ENCODE peak calls at places on chromosome X, in six cellular contexts. C is ecto neural progenitor cell, L is mesothelial cell of epicardium, Y is NCI-H1436 treated with DMSO at 0.1 percent for 48 hours, A is DMS79, T is anterior cingulate cortex. S is an unnamed sample.

GRCh38 chrX:29648161-29648560 is 567.2 kb upstream of the MAGEB2 start:
- DNase-seq in C (no peak), L (no peak), Y (no peak), A (no peak), T (no peak), S (no peak)

GRCh38 chrX:101485212-101486064 is at the start of gene ARMCX4:
- DNase-seq in Y (peak; percentile 69), C (peak; percentile 81), L (peak; percentile 64), T (peak; percentile 41), A (peak; percentile 64), S (peak; percentile 53)

GRCh38 chrX:132651411-132652086 is 162.7 kb upstream of the MBNL3 start:
- DNase-seq in C (no peak), L (no peak), A (no peak), Y (no peak), T (no peak), S (no peak)

GRCh38 chrX:39772057-39772832 is 325.5 kb downstream of the BCOR start:
- DNase-seq in A (no peak), C (no peak), T (no peak), L (no peak), Y (no peak), S (no peak)

GRCh38 chrX:129872524-129872923 is 28.8 kb upstream of the ZDHHC9 start:
- DNase-seq in T (no peak), L (no peak), Y (no peak), C (no peak), A (no peak), S (no peak)

GRCh38 chrX:47179928-47180255 is 13.7 kb upstream of the UBA1 start:
- DNase-seq in L (no peak), C (no peak), Y (no peak), T (no peak), A (no peak), S (no peak)

GRCh38 chrX:107677909-107678308 is 49.6 kb downstream of the PRPS1 start:
- DNase-seq in A (no peak), Y (no peak), T (no peak), C (no peak), L (no peak), S (no peak)

GRCh38 chrX:50067435-50068292 is 133.1 kb downstream of the AKAP4 start:
- DNase-seq in A (peak; percentile 32), C (peak; percentile 64), Y (peak; percentile 83), T (peak; percentile 18), L (peak; percentile 40), S (peak; percentile 1)

GRCh38 chrX:1392376-1393130 is 640 bp upstream of the SLC25A6 start:
- DNase-seq in Y (no peak), C (no peak), T (no peak), L (peak; percentile 80), A (no peak), S (peak; percentile 68)

GRCh38 chrX:152824841-152825374 is 5.6 kb downstream of the CETN2 start:
- DNase-seq in A (no peak), L (no peak), Y (no peak), C (no peak), T (no peak), S (no peak)

GRCh38 chrX:94435799-94436198 is 761.8 kb downstream of the FAM133A start:
- DNase-seq in C (no peak), T (no peak), L (no peak), Y (no peak), A (no peak), S (no peak)

GRCh38 chrX:997631-998137 is 214.8 kb downstream of the CRLF2 start:
- DNase-seq in A (no peak), Y (no peak), C (peak; percentile 80), T (no peak), L (no peak), S (no peak)

GRCh38 chrX:38233891-38234807 is 13.5 kb upstream of the SRPX start:
- DNase-seq in C (no peak), T (no peak), L (no peak), Y (no peak), A (no peak), S (peak; percentile 97)

GRCh38 chrX:107272431-107272921 is 66.1 kb downstream of the DNAAF6 start:
- DNase-seq in Y (no peak), L (no peak), A (no peak), T (no peak), C (peak; percentile 69), S (no peak)

GRCh38 chrX:63032811-63033210 is 318.3 kb downstream of the SPIN4 start:
- DNase-seq in C (no peak), T (no peak), A (no peak), L (no peak), Y (no peak), S (no peak)

GRCh38 chrX:129361566-129361965 is 161.7 kb downstream of the SMARCA1 start:
- DNase-seq in C (no peak), A (no peak), L (no peak), Y (no peak), T (no peak), S (no peak)

GRCh38 chrX:118761950-118762725 is 34.7 kb downstream of the IL13RA1 start:
- DNase-seq in Y (peak; percentile 7), C (no peak), L (no peak), A (no peak), T (no peak), S (no peak)

GRCh38 chrX:68989865-68990606 is 161.2 kb downstream of the EFNB1 start:
- DNase-seq in L (peak; percentile 56), C (peak; percentile 75), Y (no peak), A (no peak), T (no peak), S (peak; percentile 57)

GRCh38 chrX:11472879-11473278 is 179.7 kb downstream of the AMELX start:
- DNase-seq in Y (no peak), T (no peak), C (no peak), A (no peak), L (no peak), S (peak; percentile 75)

GRCh38 chrX:19875051-19875432 is 12.4 kb downstream of the SH3KBP1 start:
- DNase-seq in A (no peak), L (no peak), Y (no peak), T (peak; percentile 8), C (no peak), S (no peak)

GRCh38 chrX:14476169-14476568 is 53.2 kb upstream of the GLRA2 start:
- DNase-seq in A (no peak), L (no peak), C (no peak), Y (no peak), T (peak; percentile 1), S (peak; percentile 49)

GRCh38 chrX:265502-265901 is 15.7 kb upstream of the PLCXD1 start:
- DNase-seq in Y (no peak), A (no peak), T (no peak), L (no peak), C (no peak), S (no peak)

GRCh38 chrX:44914532-44915198 is 41.7 kb downstream of the KDM6A start:
- DNase-seq in L (no peak), Y (no peak), T (no peak), A (no peak), C (no peak), S (no peak)

GRCh38 chrX:120452131-120452530 is 17.0 kb downstream of the LAMP2 start:
- DNase-seq in C (no peak), Y (no peak), T (no peak), A (no peak), L (no peak), S (peak; percentile 45)

GRCh38 chrX:107559506-107559905 is 68.8 kb upstream of the PRPS1 start:
- DNase-seq in C (no peak), A (no peak), Y (no peak), T (no peak), L (no peak), S (no peak)

GRCh38 chrX:55119712-55120111 is 30.9 kb downstream of the PAGE2 start:
- DNase-seq in L (no peak), T (no peak), Y (no peak), A (no peak), C (no peak), S (no peak)

GRCh38 chrX:103051260-103051789 is 12.6 kb downstream of the BEX1 start:
- DNase-seq in A (no peak), L (no peak), C (no peak), T (no peak), Y (no peak), S (no peak)

GRCh38 chrX:71543316-71543715 is 10.4 kb downstream of the OGT start:
- DNase-seq in C (no peak), L (no peak), T (no peak), Y (no peak), A (peak; percentile 73), S (peak; percentile 73)

GRCh38 chrX:106613277-106613676 is 1.5 kb downstream of the RADX start:
- DNase-seq in A (no peak), L (no peak), T (no peak), C (no peak), Y (no peak), S (no peak)